ENCODE peak calls at places on chromosomes 5 and 9, in five cellular contexts. One of them, this sample, is unnamed.

GRCh38 chr5:97623441-97623840 is 440.4 kb upstream of the RIOK2 start:
- DNase-seq in neural progenitor cell: no peak
- DNase-seq in GM23338: peak; percentile 49
- DNase-seq in PC-3: no peak
- DNase-seq in neuronal stem cell: no peak
- DNase-seq in this sample: no peak

GRCh38 chr9:123507992-123508391 is 152.0 kb downstream of the CRB2 start:
- DNase-seq in GM23338: no peak
- DNase-seq in neural progenitor cell: no peak
- DNase-seq in PC-3: no peak
- DNase-seq in neuronal stem cell: no peak
- DNase-seq in this sample: no peak

GRCh38 chr9:118962426-118962825 is 406.8 kb downstream of the BRINP1 start:
- DNase-seq in neural progenitor cell: no peak
- DNase-seq in neuronal stem cell: no peak
- DNase-seq in PC-3: no peak
- DNase-seq in GM23338: no peak
- DNase-seq in this sample: no peak

GRCh38 chr9:86713970-86714369 is 233.3 kb downstream of the GAS1 start:
- DNase-seq in PC-3: no peak
- DNase-seq in neural progenitor cell: no peak
- DNase-seq in neuronal stem cell: no peak
- DNase-seq in GM23338: no peak
- DNase-seq in this sample: no peak

GRCh38 chr5:138445547-138446271 is 6.9 kb downstream of the REEP2 start:
- DNase-seq in PC-3: no peak
- DNase-seq in GM23338: no peak
- DNase-seq in neuronal stem cell: no peak
- DNase-seq in neural progenitor cell: no peak
- DNase-seq in this sample: no peak

GRCh38 chr9:35311891-35312639 is 150.3 kb downstream of the UNC13B start:
- DNase-seq in neuronal stem cell: no peak
- DNase-seq in GM23338: no peak
- DNase-seq in PC-3: peak; percentile 11
- DNase-seq in neural progenitor cell: no peak
- DNase-seq in this sample: no peak

GRCh38 chr5:86997501-86997900 is 270.2 kb upstream of the RASA1 start:
- DNase-seq in neural progenitor cell: no peak
- DNase-seq in neuronal stem cell: no peak
- DNase-seq in GM23338: no peak
- DNase-seq in PC-3: no peak
- DNase-seq in this sample: no peak

GRCh38 chr5:107359916-107360234 is 310.9 kb downstream of the EFNA5 start:
- DNase-seq in neuronal stem cell: no peak
- DNase-seq in PC-3: no peak
- DNase-seq in GM23338: no peak
- DNase-seq in neural progenitor cell: no peak
- DNase-seq in this sample: no peak

DNA sequence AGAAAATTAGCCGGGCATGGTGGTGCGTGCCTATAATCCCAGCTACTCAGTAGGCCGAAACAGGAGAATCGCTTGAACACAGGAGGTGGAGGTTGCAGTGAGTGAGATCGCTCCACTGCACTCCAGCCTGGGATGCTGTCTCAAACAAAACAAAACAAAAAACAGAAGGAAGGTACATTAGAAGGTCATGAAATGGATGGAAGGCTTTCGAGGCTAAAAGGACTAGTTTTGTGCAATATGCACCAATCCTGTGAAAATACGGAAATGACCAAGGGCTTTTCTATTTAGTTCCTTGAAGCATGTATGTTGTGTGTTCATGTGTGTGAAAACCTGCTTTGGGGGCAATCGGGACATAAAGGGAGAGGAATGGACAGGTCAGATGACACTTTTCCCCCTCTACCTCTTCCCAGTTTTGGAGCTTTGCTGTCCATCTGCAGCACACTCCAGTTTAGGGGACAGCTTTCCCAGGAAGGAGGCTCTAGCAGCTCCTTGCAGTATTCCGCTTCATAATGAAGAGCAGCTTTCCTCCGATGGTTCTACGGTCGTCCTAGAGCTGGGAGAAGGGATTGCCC is 15.0 kb downstream of the SPRY4 start:
- DNase-seq in GM23338: no peak
- DNase-seq in neural progenitor cell: no peak
- DNase-seq in neuronal stem cell: no peak
- DNase-seq in PC-3: no peak
- DNase-seq in this sample: no peak
- H3K27ac ChIP-seq in GM23338: peak overlapping the region; percentile 55
- H3K27ac ChIP-seq in neural progenitor cell: no peak overlapping the region
- H3K27ac ChIP-seq in neuronal stem cell: no peak overlapping the region
- H3K27ac ChIP-seq in PC-3: no peak overlapping the region
- H3K27ac ChIP-seq in this sample: no peak overlapping the region

GRCh38 chr5:181281984-181282316 is 21.0 kb upstream of the TRIM52 start:
- DNase-seq in neural progenitor cell: no peak
- DNase-seq in GM23338: no peak
- DNase-seq in neuronal stem cell: no peak
- DNase-seq in PC-3: no peak
- DNase-seq in this sample: no peak
- H3K4me3 ChIP-seq in neural progenitor cell: peak overlapping the region; percentile 83
- H3K4me3 ChIP-seq in GM23338: peak overlapping the region; percentile 84
- H3K4me3 ChIP-seq in neuronal stem cell: peak overlapping the region; percentile 98
- H3K4me3 ChIP-seq in PC-3: no peak overlapping the region
- H3K4me3 ChIP-seq in this sample: no peak overlapping the region

DNA sequence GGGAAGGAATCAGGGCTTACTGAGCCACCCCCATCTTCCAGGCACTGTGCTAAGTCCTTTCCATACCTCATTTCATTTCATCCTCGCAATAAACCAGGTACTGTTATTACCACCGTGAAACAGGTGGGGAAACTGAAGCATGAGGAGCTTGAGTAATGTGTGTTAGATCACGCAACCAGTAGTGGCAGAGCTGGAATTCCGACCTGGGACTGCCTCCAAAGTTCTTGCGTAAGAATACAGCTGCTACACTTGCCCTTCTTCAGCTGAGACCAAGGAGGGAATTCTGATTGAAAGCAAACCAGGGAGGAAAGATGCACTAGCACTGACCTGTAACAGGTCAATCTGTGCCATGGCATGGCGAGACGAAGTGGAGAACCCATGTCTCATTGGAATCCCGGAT is 113.4 kb upstream of the MSX2 start:
- DNase-seq in PC-3: peak; percentile 43
- DNase-seq in neuronal stem cell: no peak
- DNase-seq in GM23338: no peak
- DNase-seq in neural progenitor cell: no peak
- DNase-seq in this sample: no peak
- H3K4me2 ChIP-seq in PC-3: no peak overlapping the region
- H3K4me2 ChIP-seq in neuronal stem cell: no peak overlapping the region
- H3K4me2 ChIP-seq in GM23338: no peak overlapping the region
- H3K4me2 ChIP-seq in neural progenitor cell: no peak overlapping the region
- H3K4me2 ChIP-seq in this sample: no peak overlapping the region

GRCh38 chr5:39213437-39214207 is 5.7 kb downstream of the FYB1 start:
- DNase-seq in GM23338: no peak
- DNase-seq in neuronal stem cell: no peak
- DNase-seq in PC-3: no peak
- DNase-seq in neural progenitor cell: no peak
- DNase-seq in this sample: no peak
- H3K27ac ChIP-seq in GM23338: no peak overlapping the region
- H3K27ac ChIP-seq in neuronal stem cell: no peak overlapping the region
- H3K27ac ChIP-seq in PC-3: no peak overlapping the region
- H3K27ac ChIP-seq in neural progenitor cell: no peak overlapping the region
- H3K27ac ChIP-seq in this sample: no peak overlapping the region

DNA sequence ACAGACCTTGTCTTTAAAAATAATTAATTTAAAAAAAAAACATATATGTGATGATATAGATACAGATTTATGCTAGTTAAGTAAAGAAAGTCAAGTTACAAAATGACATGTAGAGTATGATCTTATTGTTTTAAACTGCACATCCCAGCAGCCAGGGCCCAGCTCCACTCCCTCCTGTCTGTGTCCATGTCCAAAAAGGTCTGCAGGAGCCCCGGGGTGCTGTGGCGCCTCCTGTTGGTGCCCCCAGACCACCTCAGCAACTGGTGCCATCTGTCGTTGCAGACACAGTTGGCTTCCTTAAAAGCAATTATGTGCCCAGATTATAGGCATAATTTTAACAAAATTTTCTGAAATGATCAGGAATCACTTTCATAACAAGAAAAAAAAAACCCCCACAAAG is 33.3 kb downstream of the IPPK start:
- DNase-seq in neuronal stem cell: no peak
- DNase-seq in GM23338: no peak
- DNase-seq in PC-3: no peak
- DNase-seq in neural progenitor cell: no peak
- DNase-seq in this sample: no peak
- H3K4me3 ChIP-seq in neuronal stem cell: no peak overlapping the region
- H3K4me3 ChIP-seq in GM23338: no peak overlapping the region
- H3K4me3 ChIP-seq in PC-3: no peak overlapping the region
- H3K4me3 ChIP-seq in neural progenitor cell: no peak overlapping the region
- H3K4me3 ChIP-seq in this sample: no peak overlapping the region

GRCh38 chr5:103915081-103915480 is 352.5 kb upstream of the NUDT12 start:
- DNase-seq in neural progenitor cell: no peak
- DNase-seq in GM23338: no peak
- DNase-seq in PC-3: no peak
- DNase-seq in neuronal stem cell: no peak
- DNase-seq in this sample: no peak
- H3K4me2 ChIP-seq in neural progenitor cell: no peak overlapping the region
- H3K4me2 ChIP-seq in GM23338: no peak overlapping the region
- H3K4me2 ChIP-seq in PC-3: no peak overlapping the region
- H3K4me2 ChIP-seq in neuronal stem cell: no peak overlapping the region
- H3K4me2 ChIP-seq in this sample: no peak overlapping the region

GRCh38 chr5:91188755-91189154 is 194.4 kb downstream of the ARRDC3 start:
- DNase-seq in neural progenitor cell: no peak
- DNase-seq in PC-3: peak; percentile 34
- DNase-seq in GM23338: no peak
- DNase-seq in neuronal stem cell: no peak
- DNase-seq in this sample: no peak
- H3K27ac ChIP-seq in neural progenitor cell: no peak overlapping the region
- H3K27ac ChIP-seq in PC-3: no peak overlapping the region
- H3K27ac ChIP-seq in GM23338: no peak overlapping the region
- H3K27ac ChIP-seq in neuronal stem cell: no peak overlapping the region
- H3K27ac ChIP-seq in this sample: no peak overlapping the region

GRCh38 chr5:150783422-150783928 is 4.9 kb downstream of the SMIM3 start:
- DNase-seq in PC-3: peak; percentile 97
- DNase-seq in GM23338: peak; percentile 48
- DNase-seq in neural progenitor cell: no peak
- DNase-seq in neuronal stem cell: no peak
- DNase-seq in this sample: peak; percentile 75

GRCh38 chr5:150780816-150781221 is 2.3 kb downstream of the SMIM3 start:
- DNase-seq in GM23338: no peak
- DNase-seq in neural progenitor cell: no peak
- DNase-seq in PC-3: peak; percentile 38
- DNase-seq in neuronal stem cell: no peak
- DNase-seq in this sample: no peak

GRCh38 chr5:150780180-150780692 is 1.7 kb downstream of the SMIM3 start:
- DNase-seq in GM23338: no peak
- DNase-seq in neural progenitor cell: no peak
- DNase-seq in neuronal stem cell: no peak
- DNase-seq in PC-3: no peak
- DNase-seq in this sample: no peak

GRCh38 chr5:150782850-150783249 is 4.3 kb downstream of the SMIM3 start:
- DNase-seq in PC-3: no peak
- DNase-seq in GM23338: no peak
- DNase-seq in neuronal stem cell: no peak
- DNase-seq in neural progenitor cell: no peak
- DNase-seq in this sample: no peak

DNA sequence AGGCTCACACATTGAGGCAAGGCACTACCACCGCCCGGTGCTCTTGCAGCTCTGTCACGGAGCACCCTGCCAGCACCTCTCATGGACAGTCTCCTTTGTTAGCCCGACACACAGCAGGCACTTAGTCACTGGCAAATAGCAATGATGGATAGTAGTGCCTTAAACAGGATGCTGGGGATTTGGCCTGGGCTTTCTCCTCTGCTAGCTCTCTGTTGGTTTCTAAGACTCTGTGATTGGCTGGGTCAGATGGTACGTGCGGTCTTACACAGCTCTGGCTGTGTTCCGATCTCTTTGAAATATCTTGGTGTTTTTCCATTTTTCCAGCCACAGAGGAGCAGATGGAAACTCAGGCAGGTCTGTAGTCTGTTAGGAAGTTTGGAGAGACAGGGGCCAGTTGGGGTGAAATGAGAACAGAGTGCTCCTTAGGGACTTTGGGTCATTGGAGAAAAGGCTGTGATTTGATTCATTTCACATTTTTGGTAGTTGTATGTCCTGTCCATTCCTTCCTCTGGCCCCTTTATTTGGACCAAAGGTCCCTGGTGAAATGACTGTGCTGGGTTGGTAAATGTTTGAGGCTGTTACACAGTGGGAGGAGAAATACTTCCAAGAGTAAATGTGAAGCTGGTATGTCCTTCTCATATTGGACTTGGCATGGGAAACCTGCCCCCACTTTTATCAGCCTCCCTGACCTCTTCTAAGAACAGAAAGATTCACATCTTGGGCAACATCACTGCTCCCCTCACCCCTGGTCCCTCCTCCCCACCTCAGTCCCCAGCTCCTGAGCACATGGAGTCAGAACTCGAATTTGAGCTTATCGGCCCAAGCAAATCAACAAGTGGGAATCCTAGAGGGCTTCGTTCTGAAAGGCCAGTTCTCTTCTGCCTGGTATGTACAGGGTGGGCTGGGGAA is 3.4 kb downstream of the SMIM3 start:
- DNase-seq in neuronal stem cell: no peak
- DNase-seq in PC-3: peak; percentile 20
- DNase-seq in neural progenitor cell: peak; percentile 20
- DNase-seq in GM23338: no peak
- DNase-seq in this sample: no peak
- H3K4me3 ChIP-seq in neuronal stem cell: no peak overlapping the region
- H3K4me3 ChIP-seq in PC-3: no peak overlapping the region
- H3K4me3 ChIP-seq in neural progenitor cell: no peak overlapping the region
- H3K4me3 ChIP-seq in GM23338: no peak overlapping the region
- H3K4me3 ChIP-seq in this sample: no peak overlapping the region